ENCODE peak calls at places on chromosomes 2 and 18, in six cellular contexts. P, S, I, U, V and F are unnamed samples.

GRCh38 chr2:199457147-199458016 is at the start of gene SATB2:
- DNase-seq in I (peak; percentile 56), U (no peak), P (peak; percentile 61), S (peak; percentile 76), V (peak; percentile 75), F (peak; percentile 86)

GRCh38 chr2:34736482-34736881 is 1137.4 kb upstream of the FAM98A start:
- DNase-seq in V (no peak), S (no peak), U (no peak), I (no peak), P (peak; percentile 46), F (no peak)

GRCh38 chr2:234308814-234309195 is 188.1 kb downstream of the ARL4C start:
- DNase-seq in V (peak; percentile 92), I (no peak), S (peak; percentile 89), P (no peak), U (no peak), F (no peak)

GRCh38 chr2:174711206-174711605 is 53.1 kb downstream of the CHRNA1 start:
- DNase-seq in I (no peak), P (no peak), U (no peak), V (no peak), S (peak; percentile 76), F (no peak)

GRCh38 chr2:240999001-240999791 is 778 bp downstream of the SNED1 start:
- DNase-seq in U (peak; percentile 47), V (no peak), S (no peak), I (peak; percentile 38), P (peak; percentile 44), F (peak; percentile 81)

GRCh38 chr18:36527025-36527424 is 229.5 kb downstream of the FHOD3 start:
- DNase-seq in I (no peak), U (no peak), V (no peak), P (no peak), S (no peak), F (no peak)

GRCh38 chr2:24489942-24490673 is 946 bp upstream of the NCOA1 start:
- DNase-seq in U (no peak), S (peak; percentile 23), V (peak; percentile 77), I (peak; percentile 73), P (peak; percentile 21), F (peak; percentile 47)

GRCh38 chr18:76588591-76589303 is 93.7 kb upstream of the ZNF516 start:
- DNase-seq in P (peak; percentile 26), U (no peak), S (peak; percentile 24), V (no peak), I (no peak), F (no peak)

GRCh38 chr2:3179208-3179607 is 198.4 kb downstream of the EIPR1 start:
- DNase-seq in U (no peak), V (no peak), S (no peak), I (no peak), P (no peak), F (no peak)

GRCh38 chr18:68431111-68431921 is 283.6 kb downstream of the TMX3 start:
- DNase-seq in S (peak; percentile 79), P (no peak), I (no peak), V (peak; percentile 52), U (no peak), F (no peak)

GRCh38 chr2:118013221-118013723 is 598 bp downstream of the CCDC93 start:
- DNase-seq in U (peak; percentile 35), P (peak; percentile 63), V (peak; percentile 7), S (no peak), I (peak; percentile 73), F (peak; percentile 70)

GRCh38 chr2:234372506-234372905 is 124.4 kb downstream of the ARL4C start:
- DNase-seq in P (no peak), V (no peak), I (no peak), S (no peak), U (no peak), F (no peak)

GRCh38 chr2:120870467-120870788 is 134.8 kb downstream of the GLI2 start:
- DNase-seq in U (no peak), S (no peak), I (no peak), P (no peak), V (no peak), F (no peak)

GRCh38 chr2:83079007-83079406 is 1380.1 kb downstream of the SUCLG1 start:
- DNase-seq in V (no peak), P (no peak), I (no peak), S (no peak), U (no peak), F (no peak)

GRCh38 chr2:37307500-37307899 is 17.1 kb downstream of the PRKD3 start:
- DNase-seq in S (no peak), P (no peak), U (no peak), V (peak; percentile 33), I (no peak), F (no peak)

GRCh38 chr2:24579053-24579803 is 88.2 kb downstream of the NCOA1 start:
- DNase-seq in I (no peak), U (no peak), P (no peak), V (no peak), S (no peak), F (no peak)

GRCh38 chr2:25349397-25349796 is 7.7 kb upstream of the DNMT3A start:
- DNase-seq in U (no peak), I (no peak), V (peak; percentile 42), P (no peak), S (peak; percentile 69), F (no peak)

GRCh38 chr2:96815326-96816126 is 542 bp upstream of the CNNM3 start:
- DNase-seq in I (peak; percentile 60), V (peak; percentile 34), P (no peak), S (peak; percentile 43), U (no peak), F (no peak)

GRCh38 chr2:40204268-40204667 is 247.6 kb downstream of the SLC8A1 start:
- DNase-seq in P (no peak), V (no peak), S (peak; percentile 61), I (no peak), U (no peak), F (no peak)

GRCh38 chr2:130288467-130289403 is 54.0 kb upstream of the IMP4 start:
- DNase-seq in I (peak; percentile 56), S (no peak), U (no peak), V (no peak), P (no peak), F (peak; percentile 63)
- TF ChIP-seq CTCF in I (peak; percentile 45), S (no peak), U (no peak), V (no peak), P (no peak), F (no peak)

DNA sequence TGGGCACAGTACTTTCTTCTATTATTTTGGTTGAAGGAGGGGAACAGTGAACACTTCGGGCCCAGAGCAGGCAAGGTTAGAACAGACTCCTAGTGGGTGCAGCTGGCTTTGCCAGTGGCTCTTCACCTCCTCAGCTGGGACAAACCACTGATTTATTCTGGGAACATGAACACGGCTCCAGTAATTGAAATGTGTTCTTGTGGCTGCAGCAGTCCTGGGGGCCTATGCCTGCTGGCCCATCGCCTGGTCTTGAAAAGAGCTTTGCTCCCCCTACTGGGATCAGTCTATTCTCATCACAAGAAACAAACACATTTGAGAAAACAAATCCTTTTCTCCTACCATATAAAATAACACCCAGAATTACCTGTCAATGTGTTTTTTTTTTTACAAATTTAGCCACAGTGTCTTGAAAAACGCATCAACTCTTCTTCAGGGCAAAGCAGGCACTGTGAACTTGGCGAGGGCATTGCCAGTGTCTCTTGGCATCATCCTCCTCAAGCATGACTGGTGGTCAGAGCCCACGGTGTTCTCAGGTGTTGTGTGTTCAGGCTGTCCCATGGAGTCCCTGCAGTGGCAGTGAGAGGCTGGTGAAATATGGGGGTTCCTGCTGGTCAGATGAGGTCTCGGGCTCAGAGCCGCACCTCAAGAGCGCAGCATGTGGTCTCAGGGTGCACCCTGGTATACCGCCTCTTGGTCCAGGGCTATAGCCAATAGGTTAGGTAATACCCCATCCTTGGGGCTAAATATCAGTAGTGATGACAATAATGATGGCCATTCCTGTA is 51.3 kb downstream of the RNF144A start:
- DNase-seq in U (no peak), P (peak; percentile 51), V (no peak), S (peak; percentile 30), I (no peak), F (no peak)
- H3K27ac ChIP-seq in U (no peak overlapping the region), P (no peak overlapping the region), V (no peak overlapping the region), S (no peak overlapping the region), I (no peak overlapping the region), F (no peak overlapping the region)

GRCh38 chr2:109246176-109246575 is 117.2 kb downstream of the SH3RF3 start:
- DNase-seq in V (no peak), P (no peak), I (no peak), U (no peak), S (no peak), F (no peak)

GRCh38 chr2:109242654-109243331 is 113.8 kb downstream of the SH3RF3 start:
- DNase-seq in I (no peak), V (peak; percentile 82), P (no peak), S (peak; percentile 91), U (peak; percentile 65), F (no peak)

GRCh38 chr2:109244750-109245382 is 115.9 kb downstream of the SH3RF3 start:
- DNase-seq in S (no peak), P (no peak), I (no peak), V (no peak), U (no peak), F (no peak)

GRCh38 chr2:109242222-109242653 is 113.2 kb downstream of the SH3RF3 start:
- DNase-seq in I (no peak), P (no peak), U (no peak), V (no peak), S (no peak), F (no peak)

DNA sequence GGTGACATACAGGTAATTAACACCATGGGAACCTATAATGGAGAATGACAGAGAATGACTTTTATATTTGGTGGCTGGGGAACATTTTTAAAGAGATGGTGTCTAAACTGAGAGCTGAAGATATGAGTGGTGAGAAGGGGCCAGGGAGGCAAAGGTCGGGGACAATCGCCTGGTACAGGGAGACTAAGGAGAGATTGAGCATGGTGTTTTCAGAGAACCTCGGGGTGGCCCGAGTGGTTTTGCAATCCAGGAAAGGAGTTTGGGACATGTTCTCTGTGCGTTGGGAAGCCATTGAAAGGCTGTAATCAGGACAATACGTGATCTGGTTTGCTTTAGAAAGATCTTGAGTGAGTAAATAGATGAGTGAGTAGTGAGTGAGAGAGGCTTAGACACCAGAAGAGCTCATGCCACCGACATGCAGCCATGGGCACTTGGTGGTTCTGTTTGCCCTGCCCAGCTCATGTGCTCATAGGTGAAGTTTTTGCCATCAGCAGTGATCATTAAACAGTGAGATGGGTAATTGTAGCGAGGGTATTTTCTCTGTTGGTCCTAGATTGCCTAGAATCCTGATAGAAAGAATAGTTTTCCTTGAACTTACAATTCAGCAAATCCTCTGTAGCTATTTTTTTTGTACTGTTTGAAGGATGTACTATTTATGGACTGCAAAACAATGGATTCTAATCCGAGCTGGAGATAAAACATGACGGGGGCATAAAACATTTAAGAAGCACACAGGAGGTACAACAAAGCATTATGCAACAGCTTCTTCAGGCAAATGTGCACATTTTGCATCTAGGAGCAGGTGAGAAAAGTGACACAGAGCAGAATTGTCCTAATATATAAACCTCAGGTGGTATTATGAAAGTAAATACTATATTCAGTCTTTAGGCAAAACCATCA is 114.8 kb downstream of the SH3RF3 start:
- DNase-seq in P (no peak), S (no peak), I (no peak), U (no peak), V (no peak), F (no peak)
- H3K4me1 ChIP-seq in P (peaks cover 8% of the 10 kb centered on the region), S (peaks cover 41% of the 10 kb centered on the region), I (no peaks in the 10 kb centered on the region), U (peaks cover 22% of the 10 kb centered on the region), V (peaks cover 54% of the 10 kb centered on the region), F (peaks cover 26% of the 10 kb centered on the region)

DNA sequence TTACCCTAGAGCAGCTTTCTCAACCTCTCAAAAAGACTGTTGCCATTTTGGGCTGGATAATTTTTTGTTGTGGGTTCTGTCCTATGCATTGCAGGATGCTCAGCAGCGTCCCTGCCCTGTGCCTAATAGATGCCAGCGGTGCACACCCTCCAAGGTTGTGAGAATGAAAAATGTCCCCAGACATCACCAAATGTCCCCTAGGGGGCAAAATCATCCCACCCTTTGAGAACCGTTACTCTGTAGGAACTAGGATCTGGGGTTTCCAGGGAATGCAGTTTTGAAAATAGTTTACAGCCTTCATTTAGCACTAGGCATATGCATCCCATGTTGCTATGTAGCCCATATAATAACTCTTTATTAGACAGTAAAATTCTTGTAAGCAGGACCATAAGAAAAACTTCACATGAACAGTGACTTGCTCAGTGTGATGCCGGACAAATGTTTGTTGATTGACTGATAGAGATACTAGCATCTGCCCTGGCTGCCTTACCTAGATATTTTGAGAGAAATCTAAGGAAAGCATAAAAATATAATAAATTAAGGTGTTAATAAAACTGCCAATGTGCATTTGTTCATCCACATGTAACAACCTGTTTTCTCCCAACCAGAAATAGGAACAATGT is 79.2 kb upstream of the EPC2 start:
- DNase-seq in P (no peak), V (peak; percentile 49), S (no peak), I (no peak), U (no peak), F (no peak)
- TF ChIP-seq CTCF in P (peak; percentile 20), V (peak; percentile 48), S (no peak), I (peak; percentile 20), U (no peak), F (no peak)